ENCODE peak calls at places on chromosomes 16 and 17, in nine cellular contexts. One of them, this sample, is unnamed.

GRCh38 chr16:17343028-17343427 is 127.7 kb downstream of the XYLT1 start:
- DNase-seq in Panc1: no peak
- DNase-seq in SK-N-SH: no peak
- DNase-seq in K562: no peak
- DNase-seq in HCT116: no peak
- DNase-seq in GM23338: no peak
- DNase-seq in A549: no peak
- DNase-seq in HepG2: no peak
- DNase-seq in GM12878: peak
- DNase-seq in this sample: peak

GRCh38 chr17:13351046-13351445 is 250.7 kb downstream of the HS3ST3A1 start:
- DNase-seq in A549: no peak
- DNase-seq in HepG2: no peak
- DNase-seq in GM23338: no peak
- DNase-seq in GM12878: no peak
- DNase-seq in Panc1: no peak
- DNase-seq in K562: no peak
- DNase-seq in SK-N-SH: no peak
- DNase-seq in HCT116: no peak
- DNase-seq in this sample: no peak

GRCh38 chr17:47812146-47812920 is 9.3 kb downstream of the OSBPL7 start:
- DNase-seq in HCT116: no peak
- DNase-seq in HepG2: no peak
- DNase-seq in GM12878: no peak
- DNase-seq in Panc1: no peak
- DNase-seq in A549: no peak
- DNase-seq in GM23338: no peak
- DNase-seq in K562: no peak
- DNase-seq in SK-N-SH: peak
- DNase-seq in this sample: no peak

GRCh38 chr16:55154956-55155355 is 169.0 kb upstream of the IRX6 start:
- DNase-seq in GM12878: no peak
- DNase-seq in HCT116: no peak
- DNase-seq in HepG2: no peak
- DNase-seq in A549: no peak
- DNase-seq in GM23338: no peak
- DNase-seq in K562: no peak
- DNase-seq in Panc1: no peak
- DNase-seq in SK-N-SH: no peak
- DNase-seq in this sample: peak

GRCh38 chr16:26648851-26649250 is 417.9 kb upstream of the C16orf82 start:
- DNase-seq in HCT116: no peak
- DNase-seq in GM23338: no peak
- DNase-seq in Panc1: no peak
- DNase-seq in K562: no peak
- DNase-seq in GM12878: no peak
- DNase-seq in HepG2: no peak
- DNase-seq in SK-N-SH: no peak
- DNase-seq in A549: no peak
- DNase-seq in this sample: no peak

GRCh38 chr16:67115649-67116048 is 5.9 kb downstream of the PHAF1 start:
- DNase-seq in HCT116: peak
- DNase-seq in A549: peak
- DNase-seq in SK-N-SH: no peak
- DNase-seq in HepG2: no peak
- DNase-seq in GM12878: no peak
- DNase-seq in K562: no peak
- DNase-seq in Panc1: peak
- DNase-seq in GM23338: no peak
- DNase-seq in this sample: no peak

GRCh38 chr16:55257971-55258613 is 65.9 kb upstream of the IRX6 start:
- DNase-seq in HepG2: peak
- DNase-seq in A549: peak
- DNase-seq in Panc1: no peak
- DNase-seq in HCT116: peak
- DNase-seq in SK-N-SH: peak
- DNase-seq in K562: peak
- DNase-seq in GM23338: peak
- DNase-seq in GM12878: no peak
- DNase-seq in this sample: peak

GRCh38 chr17:34386925-34387550 is 24.0 kb upstream of the CCL1 start:
- DNase-seq in K562: peak
- DNase-seq in GM23338: no peak
- DNase-seq in GM12878: no peak
- DNase-seq in HCT116: no peak
- DNase-seq in HepG2: no peak
- DNase-seq in Panc1: no peak
- DNase-seq in SK-N-SH: no peak
- DNase-seq in A549: no peak
- DNase-seq in this sample: no peak

GRCh38 chr16:57992084-57992483 is 8.4 kb downstream of the ZNF319 start:
- DNase-seq in HCT116: no peak
- DNase-seq in K562: no peak
- DNase-seq in SK-N-SH: no peak
- DNase-seq in GM12878: no peak
- DNase-seq in A549: no peak
- DNase-seq in HepG2: no peak
- DNase-seq in Panc1: no peak
- DNase-seq in GM23338: no peak
- DNase-seq in this sample: no peak

GRCh38 chr16:13552960-13553257 is 367.0 kb upstream of the ERCC4 start:
- DNase-seq in K562: no peak
- DNase-seq in A549: no peak
- DNase-seq in GM12878: no peak
- DNase-seq in GM23338: no peak
- DNase-seq in HCT116: no peak
- DNase-seq in Panc1: no peak
- DNase-seq in HepG2: no peak
- DNase-seq in SK-N-SH: no peak
- DNase-seq in this sample: no peak

GRCh38 chr16:13554020-13554419 is 365.9 kb upstream of the ERCC4 start:
- DNase-seq in SK-N-SH: no peak
- DNase-seq in A549: no peak
- DNase-seq in HepG2: no peak
- DNase-seq in Panc1: no peak
- DNase-seq in K562: peak
- DNase-seq in GM23338: no peak
- DNase-seq in HCT116: no peak
- DNase-seq in GM12878: no peak
- DNase-seq in this sample: no peak

GRCh38 chr16:13550254-13550653 is 369.7 kb upstream of the ERCC4 start:
- DNase-seq in GM23338: no peak
- DNase-seq in SK-N-SH: no peak
- DNase-seq in K562: no peak
- DNase-seq in HCT116: no peak
- DNase-seq in GM12878: no peak
- DNase-seq in HepG2: no peak
- DNase-seq in A549: no peak
- DNase-seq in Panc1: no peak
- DNase-seq in this sample: no peak

GRCh38 chr16:13553453-13553985 is 366.4 kb upstream of the ERCC4 start:
- DNase-seq in SK-N-SH: no peak
- DNase-seq in HCT116: no peak
- DNase-seq in GM23338: no peak
- DNase-seq in Panc1: no peak
- DNase-seq in HepG2: no peak
- DNase-seq in GM12878: peak
- DNase-seq in K562: no peak
- DNase-seq in A549: no peak
- DNase-seq in this sample: no peak

GRCh38 chr16:13552062-13552959 is 367.6 kb upstream of the ERCC4 start:
- DNase-seq in K562: no peak
- DNase-seq in Panc1: no peak
- DNase-seq in SK-N-SH: no peak
- DNase-seq in GM12878: peak
- DNase-seq in GM23338: peak
- DNase-seq in HepG2: no peak
- DNase-seq in HCT116: no peak
- DNase-seq in A549: no peak
- DNase-seq in this sample: no peak
- TF ChIP-seq REST in K562: no peak
- TF ChIP-seq REST in Panc1: no peak
- TF ChIP-seq REST in SK-N-SH: no peak
- TF ChIP-seq REST in GM12878: no peak
- TF ChIP-seq REST in GM23338: no peak
- TF ChIP-seq REST in HepG2: no peak
- TF ChIP-seq REST in HCT116: no peak
- TF ChIP-seq REST in A549: no peak
- TF ChIP-seq REST in this sample: no peak

GRCh38 chr16:15043344-15043743 is 12.5 kb downstream of the NTAN1 start:
- DNase-seq in HCT116: no peak
- DNase-seq in HepG2: no peak
- DNase-seq in GM23338: no peak
- DNase-seq in A549: no peak
- DNase-seq in Panc1: no peak
- DNase-seq in SK-N-SH: no peak
- DNase-seq in K562: no peak
- DNase-seq in GM12878: no peak
- DNase-seq in this sample: no peak

GRCh38 chr16:15038689-15039088 is 17.2 kb downstream of the NTAN1 start:
- DNase-seq in K562: no peak
- DNase-seq in HepG2: no peak
- DNase-seq in HCT116: no peak
- DNase-seq in GM12878: no peak
- DNase-seq in Panc1: no peak
- DNase-seq in A549: no peak
- DNase-seq in SK-N-SH: no peak
- DNase-seq in GM23338: no peak
- DNase-seq in this sample: no peak

GRCh38 chr16:15037745-15038144 is 18.1 kb downstream of the NTAN1 start:
- DNase-seq in GM23338: no peak
- DNase-seq in Panc1: no peak
- DNase-seq in SK-N-SH: no peak
- DNase-seq in GM12878: no peak
- DNase-seq in HepG2: no peak
- DNase-seq in K562: peak
- DNase-seq in HCT116: no peak
- DNase-seq in A549: no peak
- DNase-seq in this sample: no peak

GRCh38 chr16:15044286-15044685 is 11.6 kb downstream of the NTAN1 start:
- DNase-seq in GM23338: no peak
- DNase-seq in GM12878: no peak
- DNase-seq in HepG2: no peak
- DNase-seq in Panc1: no peak
- DNase-seq in HCT116: no peak
- DNase-seq in SK-N-SH: no peak
- DNase-seq in A549: no peak
- DNase-seq in K562: no peak
- DNase-seq in this sample: no peak

DNA sequence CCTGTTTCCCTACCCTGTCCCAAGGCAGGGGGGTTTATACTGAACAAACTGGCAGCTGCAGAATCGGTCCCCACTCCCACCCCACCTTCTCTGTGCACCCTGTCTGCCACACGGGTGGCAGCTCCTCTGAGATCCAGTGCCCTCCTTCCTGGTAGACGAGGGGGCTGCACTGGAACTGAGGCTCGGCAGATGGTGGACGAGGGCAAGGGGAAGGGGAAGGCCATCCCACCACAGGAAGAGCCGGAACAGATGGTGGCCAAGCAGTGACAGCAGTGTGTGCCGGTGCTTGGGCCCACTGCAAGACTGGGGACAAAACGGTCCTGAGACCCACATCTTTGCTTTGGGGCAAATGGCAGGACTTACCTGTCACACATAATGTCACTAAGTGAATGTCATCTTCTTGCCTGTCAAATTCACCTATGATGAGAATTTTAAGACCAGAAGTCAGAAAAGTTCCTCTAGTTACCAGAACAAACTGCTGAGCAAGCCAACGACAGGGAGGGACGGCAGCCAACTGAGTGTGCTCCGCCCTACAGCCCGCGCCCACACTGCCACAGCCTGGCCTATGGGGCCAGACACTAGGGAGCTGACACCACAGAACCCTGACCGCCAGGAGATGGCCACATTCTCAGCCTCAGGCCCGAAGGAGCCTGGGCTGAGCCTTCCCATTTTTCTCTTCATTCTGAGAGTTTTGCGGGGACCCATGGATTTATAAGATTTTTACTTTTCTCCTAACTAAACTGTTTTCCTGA is 14.4 kb downstream of the NTAN1 start:
- DNase-seq in GM12878: no peak
- DNase-seq in K562: peak
- DNase-seq in A549: no peak
- DNase-seq in SK-N-SH: no peak
- DNase-seq in GM23338: peak
- DNase-seq in HepG2: no peak
- DNase-seq in HCT116: no peak
- DNase-seq in Panc1: no peak
- DNase-seq in this sample: no peak
- H3K27ac ChIP-seq in GM12878: no peak
- H3K27ac ChIP-seq in K562: peak
- H3K27ac ChIP-seq in A549: no peak
- H3K27ac ChIP-seq in SK-N-SH: no peak
- H3K27ac ChIP-seq in GM23338: no peak
- H3K27ac ChIP-seq in HepG2: no peak
- H3K27ac ChIP-seq in HCT116: no peak
- H3K27ac ChIP-seq in Panc1: no peak
- H3K27ac ChIP-seq in this sample: no peak

DNA sequence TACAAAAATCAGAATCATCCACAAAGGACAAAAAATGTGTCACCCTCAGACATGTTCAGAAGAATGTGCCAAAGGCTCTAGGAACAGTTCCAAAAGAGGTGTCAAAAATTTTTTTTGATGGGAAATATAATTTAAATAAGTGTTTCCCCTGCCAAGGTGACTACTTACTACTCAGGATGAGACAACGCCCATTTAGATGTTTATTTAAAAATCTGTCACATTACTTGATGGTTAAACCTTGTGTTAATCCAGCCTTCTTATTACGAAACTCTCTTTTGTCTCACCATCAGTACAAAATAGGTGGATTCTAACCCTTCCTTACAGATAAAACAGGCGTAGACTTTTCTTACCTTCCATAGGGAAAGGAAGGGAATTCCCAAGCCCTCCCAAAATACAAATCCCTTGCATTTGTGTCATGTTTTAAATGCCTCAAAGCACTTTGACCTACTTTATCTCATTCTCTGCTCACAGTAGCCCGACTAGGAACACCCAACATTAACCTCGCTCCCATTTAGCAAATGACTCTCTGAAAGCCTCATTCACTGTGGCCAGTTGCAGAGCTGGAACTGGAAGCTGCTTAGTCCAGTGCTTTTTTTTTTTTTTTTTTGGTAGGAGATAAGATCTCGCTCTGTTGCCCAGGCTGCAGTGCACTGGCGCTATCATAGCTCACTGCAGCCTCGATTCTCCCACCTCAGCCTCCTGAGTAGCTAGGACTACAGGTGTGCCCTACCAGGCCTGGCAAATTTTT is 5.8 kb upstream of the GNA13 start:
- DNase-seq in GM23338: peak
- DNase-seq in GM12878: no peak
- DNase-seq in A549: no peak
- DNase-seq in K562: peak
- DNase-seq in HCT116: no peak
- DNase-seq in HepG2: peak
- DNase-seq in SK-N-SH: peak
- DNase-seq in Panc1: no peak
- DNase-seq in this sample: no peak
- TF ChIP-seq REST in GM23338: no peak
- TF ChIP-seq REST in GM12878: no peak
- TF ChIP-seq REST in A549: no peak
- TF ChIP-seq REST in K562: no peak
- TF ChIP-seq REST in HCT116: no peak
- TF ChIP-seq REST in HepG2: no peak
- TF ChIP-seq REST in SK-N-SH: no peak
- TF ChIP-seq REST in Panc1: no peak
- TF ChIP-seq REST in this sample: no peak

GRCh38 chr16:19238386-19238785 is 47.1 kb upstream of the CLEC19A start:
- DNase-seq in GM23338: no peak
- DNase-seq in HCT116: no peak
- DNase-seq in K562: no peak
- DNase-seq in A549: no peak
- DNase-seq in SK-N-SH: no peak
- DNase-seq in HepG2: no peak
- DNase-seq in Panc1: no peak
- DNase-seq in GM12878: no peak
- DNase-seq in this sample: no peak
- H3K27ac ChIP-seq in GM23338: no peak
- H3K27ac ChIP-seq in HCT116: no peak
- H3K27ac ChIP-seq in K562: no peak
- H3K27ac ChIP-seq in A549: no peak
- H3K27ac ChIP-seq in SK-N-SH: no peak
- H3K27ac ChIP-seq in HepG2: no peak
- H3K27ac ChIP-seq in Panc1: no peak
- H3K27ac ChIP-seq in GM12878: no peak
- H3K27ac ChIP-seq in this sample: no peak

This sample was measured in HL-60.